ENCODE peak calls at places on chromosomes 3 and 15, in nine cellular contexts. B is psoas muscle; F is A549; N is cardiac muscle cell; P is testis; L is CD8-positive, alpha-beta memory T cell; I is A673; Q is adrenal gland; W is GM23248. A is an unnamed sample. For H3K4me1, the result is how much of the 10 kb centered on the place peaks cover.

GRCh38 chr15:73927476-73928240 is 1.4 kb downstream of the LOXL1 start:
- DNase-seq in B (peak), F (peak), N (peak), P (peak), L (peak), I (peak), Q (peak), W (peak), A (peak)

GRCh38 chr3:172658344-172659245 is 52.3 kb downstream of the NCEH1 start:
- DNase-seq in B (no peak), F (peak), N (no peak), P (peak), L (no peak), I (peak), Q (peak), W (peak), A (no peak)

GRCh38 chr15:34837246-34838016 is 42.1 kb upstream of the ACTC1 start:
- DNase-seq in B (no peak), F (peak), N (no peak), P (no peak), L (no peak), I (no peak), Q (peak), W (peak), A (no peak)

GRCh38 chr15:53910852-53911251 is 67.4 kb upstream of the UNC13C start:
- DNase-seq in B (no peak), F (no peak), N (no peak), P (no peak), L (no peak), I (no peak), Q (no peak), W (no peak), A (no peak)

GRCh38 chr15:98276018-98276417 is 315.5 kb downstream of the ARRDC4 start:
- DNase-seq in B (no peak), F (no peak), N (no peak), P (no peak), L (no peak), I (no peak), Q (no peak), W (no peak), A (no peak)

GRCh38 chr3:175258763-175259162 is 399.6 kb downstream of the NAALADL2 start:
- DNase-seq in B (no peak), F (peak), N (no peak), P (no peak), L (no peak), I (no peak), Q (no peak), W (peak), A (no peak)

GRCh38 chr3:4850211-4850927 is 128.9 kb upstream of the BHLHE40 start:
- DNase-seq in B (no peak), F (no peak), N (no peak), P (no peak), L (no peak), I (no peak), Q (no peak), W (no peak), A (no peak)

GRCh38 chr3:5021571-5022092 is 42.4 kb downstream of the BHLHE40 start:
- DNase-seq in B (no peak), F (peak), N (no peak), P (no peak), L (no peak), I (no peak), Q (peak), W (peak), A (no peak)

GRCh38 chr15:30940359-30940758 is 36.6 kb downstream of the FAN1 start:
- DNase-seq in B (no peak), F (peak), N (no peak), P (no peak), L (no peak), I (no peak), Q (no peak), W (no peak), A (no peak)

GRCh38 chr3:136734382-136735070 is 17.7 kb downstream of the STAG1 start:
- DNase-seq in B (no peak), F (no peak), N (no peak), P (no peak), L (no peak), I (peak), Q (no peak), W (no peak), A (peak)

GRCh38 chr3:188937389-188937788 is 234.4 kb upstream of the TPRG1 start:
- DNase-seq in B (no peak), F (no peak), N (no peak), P (no peak), L (no peak), I (no peak), Q (no peak), W (no peak), A (peak)

GRCh38 chr15:78216276-78217229 is 17.8 kb downstream of the ACSBG1 start:
- DNase-seq in B (peak), F (peak), N (no peak), P (peak), L (no peak), I (no peak), Q (peak), W (peak), A (no peak)

GRCh38 chr3:65524544-65525070 is 514.1 kb downstream of the MAGI1 start:
- DNase-seq in B (no peak), F (no peak), N (no peak), P (no peak), L (no peak), I (no peak), Q (no peak), W (no peak), A (no peak)

GRCh38 chr15:76566276-76566675 is 229.7 kb downstream of the ISL2 start:
- DNase-seq in B (no peak), F (no peak), N (no peak), P (no peak), L (no peak), I (peak), Q (no peak), W (peak), A (no peak)

GRCh38 chr3:128497305-128498126 is 4.5 kb upstream of the GATA2 start:
- DNase-seq in B (peak), F (peak), N (peak), P (peak), L (peak), I (peak), Q (peak), W (peak), A (peak)

GRCh38 chr3:127954642-127955041 is 39.6 kb downstream of the KBTBD12 start:
- DNase-seq in B (peak), F (no peak), N (peak), P (no peak), L (no peak), I (no peak), Q (no peak), W (no peak), A (no peak)

GRCh38 chr3:124786491-124787241 is 56.4 kb downstream of the UMPS start:
- DNase-seq in B (no peak), F (peak), N (no peak), P (no peak), L (no peak), I (peak), Q (no peak), W (peak), A (no peak)

GRCh38 chr3:58666683-58667082 is at the start of gene FAM3D:
- DNase-seq in B (no peak), F (peak), N (no peak), P (no peak), L (no peak), I (no peak), Q (no peak), W (no peak), A (no peak)

GRCh38 chr3:64218329-64218728 is 6.9 kb downstream of the PRICKLE2 start:
- DNase-seq in B (no peak), F (no peak), N (no peak), P (no peak), L (no peak), I (no peak), Q (no peak), W (no peak), A (no peak)
- H3K4me1 ChIP-seq in B (under half), F (half or more), N (under half), P (under half), L (under half), I (under half), Q (under half), W (half or more), A (half or more)

GRCh38 chr15:91866371-91866905 is 12.9 kb downstream of the SLCO3A1 start:
- DNase-seq in B (peak), F (no peak), N (no peak), P (no peak), L (no peak), I (no peak), Q (no peak), W (peak), A (no peak)
- H3K4me1 ChIP-seq in B (under half), F (under half), N (half or more), P (under half), L (half or more), I (under half), Q (under half), W (under half), A (under half)

GRCh38 chr3:102089182-102089581 is 239.9 kb downstream of the NFKBIZ start:
- DNase-seq in B (no peak), F (peak), N (no peak), P (no peak), L (no peak), I (no peak), Q (no peak), W (no peak), A (no peak)
- H3K4me1 ChIP-seq in B (under half), F (under half), N (half or more), P (under half), L (under half), I (under half), Q (under half), W (under half), A (under half)

GRCh38 chr3:11606090-11606784 is 37.5 kb downstream of the VGLL4 start:
- DNase-seq in B (no peak), F (no peak), N (no peak), P (no peak), L (no peak), I (no peak), Q (no peak), W (no peak), A (no peak)
- H3K4me1 ChIP-seq in B (half or more), F (under half), N (half or more), P (half or more), L (under half), I (half or more), Q (under half), W (half or more), A (half or more)

GRCh38 chr3:17639765-17640164 is 102.7 kb downstream of the TBC1D5 start:
- DNase-seq in B (no peak), F (peak), N (no peak), P (no peak), L (no peak), I (peak), Q (no peak), W (peak), A (no peak)
- H3K4me1 ChIP-seq in B (under half), F (half or more), N (under half), P (under half), L (under half), I (under half), Q (under half), W (half or more), A (under half)

DNA sequence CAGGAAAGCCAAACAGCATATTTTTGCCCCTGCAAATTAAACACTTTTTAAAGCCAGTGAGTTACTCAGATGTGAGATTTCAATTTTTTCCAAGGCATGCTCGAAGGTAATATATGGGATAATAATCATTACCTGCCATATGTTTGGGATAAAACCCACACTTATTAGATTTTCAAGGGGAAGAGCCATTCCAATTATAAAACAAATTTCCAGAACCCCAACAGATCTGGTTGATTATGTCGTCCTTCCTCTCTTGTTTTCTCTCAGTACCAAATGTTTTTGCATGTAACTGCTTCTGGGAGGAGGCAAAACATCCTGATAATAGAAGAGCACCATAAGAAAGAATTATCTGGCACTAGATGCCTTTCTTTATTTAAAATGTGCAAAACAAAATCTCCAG is 115.1 kb downstream of the AKAP13 start:
- DNase-seq in B (no peak), F (no peak), N (no peak), P (no peak), L (no peak), I (no peak), Q (no peak), W (no peak), A (no peak)
- H3K4me1 ChIP-seq in B (under half), F (half or more), N (under half), P (under half), L (under half), I (under half), Q (under half), W (under half), A (under half)

DNA sequence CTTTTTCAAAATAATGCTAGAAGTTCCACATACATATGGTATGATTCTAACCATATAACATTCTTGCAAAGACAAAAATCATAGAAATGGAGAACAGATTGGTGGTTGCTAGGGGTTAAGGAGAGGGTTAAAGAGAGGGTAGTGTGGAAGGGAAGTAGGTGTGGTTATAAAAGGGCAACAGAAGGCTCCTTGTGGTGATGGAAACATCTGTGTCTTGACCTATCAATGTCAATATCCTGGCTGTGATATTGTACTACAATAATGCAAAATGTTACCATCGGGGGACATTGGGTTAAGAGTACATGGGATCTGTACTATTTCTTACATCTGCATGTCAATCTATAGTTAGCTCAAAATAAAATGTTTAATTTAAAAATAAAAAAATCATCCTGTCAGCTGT is 67.8 kb upstream of the FSIP1 start:
- DNase-seq in B (no peak), F (no peak), N (no peak), P (no peak), L (no peak), I (no peak), Q (no peak), W (no peak), A (no peak)
- H3K4me1 ChIP-seq in B (under half), F (under half), N (under half), P (under half), L (under half), I (under half), Q (under half), W (half or more), A (half or more)

GRCh38 chr3:12473503-12473902 is 10.8 kb upstream of the TSEN2 start:
- DNase-seq in B (no peak), F (no peak), N (no peak), P (no peak), L (no peak), I (no peak), Q (no peak), W (peak), A (no peak)

GRCh38 chr3:12476238-12476897 is 7.9 kb upstream of the TSEN2 start:
- DNase-seq in B (no peak), F (peak), N (no peak), P (no peak), L (no peak), I (no peak), Q (no peak), W (peak), A (no peak)

GRCh38 chr3:12477256-12477655 is 7.0 kb upstream of the TSEN2 start:
- DNase-seq in B (no peak), F (no peak), N (no peak), P (no peak), L (no peak), I (no peak), Q (no peak), W (no peak), A (no peak)

GRCh38 chr3:12479919-12480425 is 4.3 kb upstream of the TSEN2 start:
- DNase-seq in B (no peak), F (peak), N (peak), P (no peak), L (no peak), I (peak), Q (no peak), W (peak), A (peak)

DNA sequence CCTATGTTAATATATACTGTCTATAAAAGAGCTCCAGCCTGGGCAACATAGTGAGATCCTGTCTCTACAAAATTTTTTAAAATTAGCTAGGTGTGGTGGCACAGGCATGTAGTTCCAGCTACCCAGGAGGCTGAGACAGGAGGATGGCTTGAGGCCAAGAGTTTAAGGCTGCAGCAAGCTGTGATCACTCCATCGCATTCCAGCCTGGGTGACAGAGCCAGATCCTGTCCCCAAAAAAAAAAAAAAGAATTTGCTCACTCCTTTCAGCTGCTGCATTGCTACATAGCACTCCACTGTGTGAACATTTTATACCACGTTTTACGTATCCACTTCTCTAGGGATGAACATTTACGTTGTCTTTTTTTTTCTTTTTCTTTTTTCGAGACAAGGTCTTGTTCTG is 6.0 kb upstream of the TSEN2 start:
- DNase-seq in B (no peak), F (no peak), N (no peak), P (no peak), L (no peak), I (no peak), Q (no peak), W (no peak), A (no peak)
- H3K4me1 ChIP-seq in B (under half), F (under half), N (under half), P (under half), L (under half), I (under half), Q (under half), W (under half), A (under half)